ENCODE peak calls at places on chromosomes 2 and 18, in ten cellular contexts. B, Y, V, A, I, J, C, O, Z and L are unnamed samples. For H3K4me1 and H4K20me1, the result is how much of the 10 kb centered on the place peaks cover.

GRCh38 chr2:157258520-157259326 is 1.2 kb downstream of the GALNT5 start:
- DNase-seq in B (no peak), Y (no peak), V (no peak), A (no peak), I (peak), J (no peak), C (no peak), O (peak), Z (no peak), L (no peak)

GRCh38 chr2:196498962-196499361 is 140.6 kb upstream of the CCDC150 start:
- DNase-seq in B (no peak), Y (no peak), V (no peak), A (no peak), I (no peak), J (no peak), C (no peak), O (no peak), Z (no peak), L (no peak)

GRCh38 chr2:206800501-206801416 is 35.4 kb downstream of the FASTKD2 start:
- DNase-seq in B (peak), Y (peak), V (peak), A (peak), I (peak), J (peak), C (peak), O (no peak), Z (peak), L (peak)

GRCh38 chr2:1561793-1562521 is 148.7 kb downstream of the TPO start:
- DNase-seq in B (no peak), Y (no peak), V (no peak), A (no peak), I (peak), J (no peak), C (no peak), O (peak), Z (no peak), L (no peak)

GRCh38 chr2:42918041-42918440 is 125.7 kb upstream of the HAAO start:
- DNase-seq in B (no peak), Y (no peak), V (no peak), A (no peak), I (peak), J (no peak), C (peak), O (no peak), Z (no peak), L (no peak)

GRCh38 chr2:9675369-9676351 is 44.9 kb upstream of the YWHAQ start:
- DNase-seq in B (peak), Y (no peak), V (peak), A (peak), I (peak), J (peak), C (peak), O (peak), Z (peak), L (peak)

GRCh38 chr2:109381327-109381820 is 232.4 kb downstream of the SEPTIN10 start:
- DNase-seq in B (no peak), Y (no peak), V (no peak), A (no peak), I (no peak), J (no peak), C (no peak), O (no peak), Z (no peak), L (no peak)

GRCh38 chr2:122451040-122451439 is 695.6 kb downstream of the TSN start:
- DNase-seq in B (peak), Y (peak), V (peak), A (no peak), I (peak), J (peak), C (no peak), O (no peak), Z (no peak), L (peak)

GRCh38 chr18:79915161-79916127 is 36.0 kb downstream of the SLC66A2 start:
- DNase-seq in B (no peak), Y (no peak), V (no peak), A (no peak), I (no peak), J (no peak), C (no peak), O (peak), Z (no peak), L (no peak)

GRCh38 chr2:170226216-170226615 is 48.3 kb downstream of the MYO3B start:
- DNase-seq in B (no peak), Y (no peak), V (no peak), A (no peak), I (no peak), J (no peak), C (no peak), O (no peak), Z (no peak), L (no peak)

GRCh38 chr2:46535360-46535759 is 56.0 kb downstream of the TMEM247 start:
- DNase-seq in B (no peak), Y (no peak), V (no peak), A (no peak), I (no peak), J (no peak), C (no peak), O (no peak), Z (no peak), L (no peak)

GRCh38 chr2:46537046-46537445 is 57.7 kb downstream of the TMEM247 start:
- DNase-seq in B (no peak), Y (no peak), V (no peak), A (no peak), I (no peak), J (no peak), C (no peak), O (no peak), Z (no peak), L (no peak)

GRCh38 chr2:46539327-46540276 is 60.2 kb downstream of the TMEM247 start:
- DNase-seq in B (no peak), Y (no peak), V (no peak), A (no peak), I (no peak), J (no peak), C (no peak), O (peak), Z (no peak), L (no peak)

GRCh38 chr2:46538393-46538792 is 59.0 kb downstream of the TMEM247 start:
- DNase-seq in B (peak), Y (no peak), V (no peak), A (no peak), I (peak), J (no peak), C (no peak), O (no peak), Z (no peak), L (peak)

DNA sequence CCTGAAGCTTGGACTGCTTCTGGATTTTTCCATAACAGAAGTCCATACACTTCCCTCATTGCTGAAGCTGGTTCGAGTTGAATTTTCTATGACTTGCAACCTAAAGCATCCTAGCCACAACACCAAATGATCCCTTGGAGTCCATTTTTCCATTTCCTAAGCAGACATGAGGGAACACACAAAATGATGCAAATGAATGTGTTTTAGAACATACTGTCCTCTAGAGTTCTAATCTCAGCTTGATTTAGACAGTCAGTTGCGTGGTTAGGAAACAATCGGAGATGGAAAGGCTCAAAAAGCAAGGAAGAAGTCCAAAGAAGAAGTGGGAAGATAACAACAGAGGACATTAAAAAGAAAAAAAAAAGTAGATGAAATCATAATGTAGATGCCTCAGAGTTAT is 58.3 kb downstream of the TMEM247 start:
- DNase-seq in B (no peak), Y (no peak), V (no peak), A (no peak), I (no peak), J (no peak), C (no peak), O (no peak), Z (no peak), L (peak)
- H3K4me1 ChIP-seq in B (under half), Y (under half), V (under half), A (under half), I (under half), J (under half), C (under half), O (under half), Z (under half), L (under half)

GRCh38 chr2:45851111-45851510 is 199.6 kb downstream of the PRKCE start:
- DNase-seq in B (no peak), Y (no peak), V (peak), A (no peak), I (no peak), J (no peak), C (no peak), O (no peak), Z (no peak), L (no peak)

GRCh38 chr2:45855374-45855773 is 203.9 kb downstream of the PRKCE start:
- DNase-seq in B (peak), Y (no peak), V (no peak), A (no peak), I (peak), J (no peak), C (no peak), O (no peak), Z (no peak), L (peak)

GRCh38 chr2:45850558-45850957 is 199.1 kb downstream of the PRKCE start:
- DNase-seq in B (no peak), Y (no peak), V (peak), A (no peak), I (no peak), J (no peak), C (no peak), O (no peak), Z (no peak), L (no peak)

GRCh38 chr2:45851576-45852304 is 200.3 kb downstream of the PRKCE start:
- DNase-seq in B (peak), Y (no peak), V (peak), A (peak), I (peak), J (no peak), C (peak), O (peak), Z (peak), L (peak)

GRCh38 chr2:45852450-45853150 is 201.1 kb downstream of the PRKCE start:
- DNase-seq in B (no peak), Y (no peak), V (no peak), A (no peak), I (peak), J (no peak), C (no peak), O (no peak), Z (no peak), L (no peak)
- H4K20me1 ChIP-seq in B (under half), Y (under half), V (under half), A (under half), I (under half), J (under half), C (under half), O (under half), Z (under half), L (under half)

DNA sequence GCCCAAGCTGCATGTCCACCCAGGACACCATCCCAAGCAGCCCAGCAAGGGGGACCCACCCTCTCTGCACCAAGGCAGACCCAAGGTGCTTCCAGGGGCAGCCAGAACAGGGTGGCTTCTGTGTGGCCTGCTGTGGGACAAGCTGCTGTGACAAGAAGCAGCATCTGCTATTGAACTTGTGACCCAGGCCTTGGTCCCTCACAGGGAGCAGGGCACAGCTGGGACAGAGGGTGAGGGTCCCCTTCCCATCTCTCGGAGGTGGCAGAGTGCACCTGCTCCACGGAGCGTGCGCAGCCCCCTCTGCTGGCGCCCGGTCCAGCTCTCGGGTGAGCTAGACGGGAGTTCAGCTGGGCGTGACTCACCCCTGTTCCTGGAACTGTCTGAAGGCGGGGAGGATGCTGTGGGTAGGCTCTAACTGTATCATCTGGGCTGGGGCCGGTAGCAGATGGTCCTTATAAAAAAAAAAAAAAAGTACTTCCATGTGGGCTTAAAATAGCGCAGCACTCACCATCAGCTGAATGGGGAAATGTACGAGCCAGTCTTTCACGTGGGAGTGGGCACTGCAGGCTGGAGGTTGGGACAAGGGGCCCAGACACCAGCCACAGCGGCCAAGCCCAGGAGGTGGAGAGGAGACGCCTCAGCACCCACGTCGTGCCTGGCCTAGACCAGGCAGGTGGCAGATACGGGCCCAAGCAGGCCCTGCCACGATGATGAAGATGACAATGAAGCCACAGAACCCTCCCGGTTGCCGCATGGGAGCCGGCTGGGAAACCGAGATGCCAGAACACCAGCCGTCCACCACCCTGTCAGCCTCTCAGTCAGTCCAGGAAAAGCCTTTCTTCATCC is 136.8 kb upstream of the ID2 start:
- DNase-seq in B (peak), Y (peak), V (peak), A (peak), I (peak), J (peak), C (no peak), O (peak), Z (no peak), L (peak)
- H3K27ac ChIP-seq in B (no peak), Y (no peak), V (no peak), A (peak), I (peak), J (no peak), C (no peak), O (no peak), Z (no peak), L (peak)

DNA sequence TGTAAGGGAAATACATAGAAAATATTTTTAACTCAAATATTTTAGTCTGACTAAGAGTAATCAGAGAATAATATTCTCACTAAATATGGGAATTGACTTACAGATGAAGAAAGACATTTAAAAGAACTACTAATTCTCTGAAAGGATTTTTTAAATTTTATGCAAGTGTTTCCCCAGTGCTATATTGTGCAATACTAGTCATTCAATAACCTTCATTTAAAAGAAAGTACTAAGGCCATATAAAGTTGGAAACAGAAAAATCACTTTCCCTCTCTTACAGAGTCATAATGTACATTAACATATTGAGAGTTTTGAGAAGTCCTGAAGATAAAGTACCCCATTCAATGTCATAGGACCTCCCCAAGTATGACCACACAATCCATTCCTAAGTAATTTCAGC is 584.6 kb upstream of the ACVR2A start:
- DNase-seq in B (no peak), Y (no peak), V (no peak), A (no peak), I (no peak), J (no peak), C (no peak), O (no peak), Z (no peak), L (peak)
- H3K4me1 ChIP-seq in B (under half), Y (under half), V (under half), A (under half), I (under half), J (under half), C (under half), O (under half), Z (under half), L (under half)

DNA sequence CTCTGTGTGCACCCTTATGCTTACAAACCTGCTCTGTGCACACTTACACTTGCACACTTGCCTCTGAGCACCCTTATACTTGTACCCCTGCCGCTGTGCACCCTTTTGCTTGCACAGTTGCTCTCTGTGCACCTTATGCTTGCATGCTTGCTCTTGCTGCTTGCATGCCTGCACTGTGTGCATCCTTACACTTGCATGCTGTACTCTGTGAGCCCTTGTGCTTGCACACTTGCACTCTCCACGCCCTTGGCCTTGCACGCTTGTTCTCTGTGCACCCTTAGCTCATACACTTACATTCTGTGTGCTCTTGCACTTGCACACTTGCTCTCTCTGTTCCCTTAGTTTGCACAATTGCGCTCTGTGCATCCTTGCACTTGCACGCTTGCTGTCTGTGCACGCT is 78.3 kb downstream of the GNAL start:
- DNase-seq in B (no peak), Y (no peak), V (no peak), A (no peak), I (no peak), J (no peak), C (no peak), O (no peak), Z (no peak), L (no peak)
- H4K20me1 ChIP-seq in B (under half), Y (under half), V (under half), A (under half), I (under half), J (under half), C (under half), O (under half), Z (under half), L (under half)

GRCh38 chr2:96679843-96680242 is 37.3 kb downstream of the FER1L5 start:
- DNase-seq in B (no peak), Y (no peak), V (no peak), A (no peak), I (no peak), J (no peak), C (no peak), O (peak), Z (no peak), L (peak)
- H3K27ac ChIP-seq in B (no peak), Y (no peak), V (no peak), A (no peak), I (no peak), J (no peak), C (no peak), O (no peak), Z (no peak), L (no peak)